ENCODE peak calls at places on chromosome 10, in four cellular contexts. A is K562, N is HepG2, M is H1. F is an unnamed sample.

GRCh38 chr10:50375051-50375452 is 123.7 kb upstream of the ASAH2 start:
- DNase-seq in M (no peak), N (no peak), A (no peak), F (no peak)

GRCh38 chr10:20871970-20872369 is 25.1 kb downstream of the NEBL start:
- DNase-seq in A (no peak), N (no peak), M (no peak), F (no peak)

GRCh38 chr10:88270871-88271713 is 312.0 kb downstream of the RNLS start:
- DNase-seq in N (no peak), M (no peak), A (no peak), F (no peak)

GRCh38 chr10:68992721-68993440 is 4.3 kb downstream of the KIFBP start:
- DNase-seq in N (no peak), A (no peak), M (no peak), F (no peak)

GRCh38 chr10:130901311-130902165 is 410.0 kb downstream of the TCERG1L start:
- DNase-seq in M (no peak), N (no peak), A (no peak), F (no peak)

GRCh38 chr10:14859043-14859442 is 19.6 kb upstream of the SUV39H2 start:
- DNase-seq in M (no peak), A (no peak), N (no peak), F (no peak)

GRCh38 chr10:61973169-61973568 is 71.7 kb downstream of the ARID5B start:
- DNase-seq in N (no peak), A (no peak), M (no peak), F (no peak)

GRCh38 chr10:127826161-127826740 is 66.5 kb downstream of the CLRN3 start:
- DNase-seq in N (no peak), M (no peak), A (no peak), F (no peak)

GRCh38 chr10:17687117-17687831 is 43.3 kb downstream of the STAM start:
- DNase-seq in M (no peak), N (no peak), A (no peak), F (no peak)

GRCh38 chr10:21497177-21497807 is 28.2 kb downstream of the SKIDA1 start:
- DNase-seq in N (peak), M (no peak), A (peak), F (peak)

GRCh38 chr10:61186408-61186807 is 242.4 kb upstream of the RHOBTB1 start:
- DNase-seq in M (no peak), A (no peak), N (no peak), F (no peak)

GRCh38 chr10:17910144-17910789 is 41.5 kb upstream of the SLC39A12 start:
- DNase-seq in N (peak), M (peak), A (peak), F (peak)

GRCh38 chr10:75505840-75506506 is 74.5 kb downstream of the LRMDA start:
- DNase-seq in M (no peak), N (no peak), A (no peak), F (no peak)

GRCh38 chr10:96416643-96417042 is 57.8 kb upstream of the OPALIN start:
- DNase-seq in A (no peak), N (peak), M (peak), F (no peak)

GRCh38 chr10:113331971-113332370 is 220.9 kb upstream of the HABP2 start:
- DNase-seq in N (no peak), M (no peak), A (no peak), F (no peak)

GRCh38 chr10:48610585-48611093 is 5.8 kb upstream of the ARHGAP22 start:
- DNase-seq in A (no peak), N (no peak), M (peak), F (no peak)

GRCh38 chr10:117562896-117563737 is 20.6 kb downstream of the EMX2 start:
- DNase-seq in M (no peak), N (no peak), A (no peak), F (no peak)

GRCh38 chr10:32332299-32332750 is 14.6 kb downstream of the EPC1 start:
- DNase-seq in N (no peak), A (peak), M (no peak), F (peak)

GRCh38 chr10:75284097-75284485 is 48.3 kb upstream of the COMTD1 start:
- DNase-seq in N (no peak), A (no peak), M (no peak), F (no peak)

GRCh38 chr10:16529853-16530252 is 8.2 kb upstream of the C1QL3 start:
- DNase-seq in N (no peak), M (no peak), A (no peak), F (no peak)

DNA sequence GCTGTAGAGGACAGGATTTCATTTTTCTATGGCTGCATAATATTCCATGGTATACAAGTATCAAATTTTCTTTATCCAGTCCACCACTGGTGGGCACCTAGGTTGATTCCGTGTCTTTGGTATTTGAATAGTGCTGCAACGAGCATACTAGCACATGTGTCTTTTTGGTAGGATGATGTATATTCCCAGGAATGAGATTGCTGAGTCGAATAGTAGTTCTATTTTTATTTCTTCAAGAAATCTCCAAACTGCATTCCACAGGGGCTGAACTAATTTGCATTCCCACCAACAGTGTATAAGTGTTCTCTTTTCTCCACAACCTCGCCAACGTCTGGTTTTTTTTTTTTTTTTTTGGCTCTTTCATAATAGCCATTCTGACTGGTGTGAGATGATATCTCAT is 550.0 kb downstream of the REEP3 start:
- DNase-seq in M (no peak), A (no peak), N (no peak), F (no peak)
- TF ChIP-seq RNF2 in M (no peak), A (no peak), N (no peak), F (no peak)

GRCh38 chr10:72204296-72204695 is 11.5 kb upstream of the ANAPC16 start:
- DNase-seq in M (no peak), N (no peak), A (no peak), F (no peak)
- TF ChIP-seq CHD2 in M (no peak), N (no peak), A (no peak), F (no peak)

GRCh38 chr10:4177826-4178225 is 392.8 kb upstream of the KLF6 start:
- DNase-seq in N (no peak), A (no peak), M (no peak), F (no peak)

GRCh38 chr10:4170633-4171314 is 385.8 kb upstream of the KLF6 start:
- DNase-seq in N (no peak), A (no peak), M (no peak), F (no peak)

GRCh38 chr10:4176500-4177281 is 391.7 kb upstream of the KLF6 start:
- DNase-seq in A (no peak), M (no peak), N (no peak), F (no peak)

GRCh38 chr10:4170181-4170580 is 385.2 kb upstream of the KLF6 start:
- DNase-seq in A (no peak), N (no peak), M (no peak), F (no peak)

GRCh38 chr10:4174197-4174596 is 389.2 kb upstream of the KLF6 start:
- DNase-seq in N (peak), M (peak), A (peak), F (peak)
- TF ChIP-seq RNF2 in N (no peak), M (no peak), A (no peak), F (no peak)

GRCh38 chr10:129033790-129034272 is 433.2 kb upstream of the MGMT start:
- DNase-seq in A (peak), M (no peak), N (no peak), F (no peak)
- TF ChIP-seq CHD2 in A (no peak), M (no peak), N (no peak), F (no peak)

GRCh38 chr10:89426230-89426868 is 12.0 kb downstream of the IFIT5 start:
- DNase-seq in A (peak), N (peak), M (no peak), F (peak)
- TF ChIP-seq RNF2 in A (no peak), N (no peak), M (no peak), F (no peak)

DNA sequence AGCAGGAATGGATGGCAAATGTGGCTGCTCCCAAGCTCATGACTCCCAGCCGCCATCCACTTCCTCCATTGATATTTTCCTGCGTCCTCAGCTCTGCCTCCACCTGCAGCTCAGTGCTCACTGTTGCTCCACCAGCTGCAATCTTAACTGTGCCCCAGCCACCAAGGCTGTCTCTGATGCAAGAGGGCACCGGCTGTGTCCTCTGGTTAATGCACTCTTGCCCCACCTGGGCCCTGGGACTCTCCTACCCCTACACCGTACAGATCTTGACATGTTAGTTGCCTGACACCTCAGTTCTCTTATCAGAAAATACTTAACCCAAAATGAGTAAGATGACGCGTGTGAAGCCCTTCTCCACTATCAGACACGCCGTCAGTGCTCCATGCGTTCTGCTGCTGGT is 45.5 kb upstream of the GPR26 start:
- DNase-seq in N (no peak), M (no peak), A (no peak), F (no peak)
- TF ChIP-seq CHD2 in N (no peak), M (no peak), A (no peak), F (no peak)

DNA sequence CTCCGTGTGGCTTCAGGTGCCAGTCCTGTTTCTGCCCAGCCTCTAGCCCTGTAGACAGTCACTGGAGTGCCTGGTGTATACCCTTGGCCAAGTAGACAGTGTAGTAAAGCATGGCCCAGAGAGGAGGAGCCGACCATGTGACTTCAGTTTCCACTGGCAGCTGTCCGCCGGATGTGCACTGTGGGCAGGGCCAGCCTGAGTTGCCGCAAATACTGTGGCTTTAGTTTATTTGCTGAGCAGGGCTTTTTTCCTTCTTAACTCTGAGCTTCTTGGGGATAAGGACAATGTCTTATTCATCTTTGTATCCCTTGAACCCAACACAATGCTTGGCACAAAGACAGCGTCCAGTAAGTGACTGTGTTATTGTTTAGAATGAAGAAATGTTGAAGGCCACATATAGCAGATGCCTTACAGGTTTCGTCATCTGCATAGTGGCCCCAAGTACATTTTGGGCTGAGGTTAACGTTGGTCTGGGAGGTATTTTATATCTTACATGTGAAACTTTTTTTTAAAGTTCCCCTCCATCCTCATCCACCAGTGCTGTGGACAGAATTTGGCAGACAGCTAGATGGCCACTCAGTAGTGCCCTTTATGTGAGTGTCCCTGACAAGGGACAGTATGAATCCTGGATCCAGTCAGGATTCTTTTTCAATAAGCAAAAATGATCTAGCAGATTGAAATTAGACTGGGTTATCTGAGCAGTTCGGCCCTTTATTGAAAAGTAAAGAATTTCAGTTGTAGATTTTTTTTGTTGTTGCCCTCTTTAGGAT is 40.6 kb downstream of the CYP17A1 start:
- DNase-seq in M (no peak), N (no peak), A (peak), F (no peak)
- TF ChIP-seq RNF2 in M (no peak), N (no peak), A (no peak), F (no peak)

DNA sequence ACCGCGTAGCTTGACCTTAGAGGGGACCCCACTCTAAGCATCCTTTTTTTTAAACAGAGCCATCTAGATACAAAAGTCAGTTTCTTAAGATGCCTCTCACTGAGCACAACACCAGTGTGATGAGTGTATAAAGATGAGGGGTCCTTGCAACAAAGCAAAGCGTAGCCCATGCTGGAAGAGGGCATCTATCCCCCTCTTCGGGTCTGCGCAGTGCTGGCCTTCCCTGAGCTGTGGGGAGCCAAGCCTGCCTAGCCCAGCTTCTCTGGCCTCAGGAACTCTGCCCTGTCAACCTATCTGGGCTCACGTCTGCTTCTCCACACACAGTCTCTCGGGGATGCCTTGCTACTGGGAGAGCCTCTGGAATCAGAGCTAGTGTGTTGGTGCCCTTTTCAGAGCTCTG is 114.0 kb downstream of the NT5C2 start:
- DNase-seq in N (no peak), A (no peak), M (no peak), F (no peak)
- TF ChIP-seq CHD2 in N (no peak), A (no peak), M (no peak), F (no peak)

GRCh38 chr10:73117976-73118743 is 7.9 kb downstream of the NUDT13 start:
- DNase-seq in M (no peak), N (peak), A (peak), F (peak)
- TF ChIP-seq RNF2 in M (no peak), N (no peak), A (no peak), F (no peak)

F was measured in A549.